ENCODE peak calls at places on chromosomes 5 and 9, in ten cellular contexts. One of them, this sample, is unnamed.
A peak's percentile ranks its signal among the peaks of the same experiment; 100 is the strongest.

GRCh38 chr9:123716339-123716738 is 213.6 kb downstream of the DENND1A start:
- DNase-seq in activated T-cell treated with anti-CD3 and anti-CD28 coated beads, Interleukin-2, amount 50 U/mL, for 72 hours: no peak
- DNase-seq in H9: no peak
- DNase-seq in activated naive CD8-positive, alpha-beta T cell treated with anti-CD3 and anti-CD28 coated beads, Interleukin-2, amount 50 U/mL, for 24 hours: no peak
- DNase-seq in NCI-H774: no peak
- DNase-seq in cardiac muscle cell: no peak
- DNase-seq in NCI-H2081: no peak
- DNase-seq in activated CD8-positive, alpha-beta memory T cell treated with anti-CD3 and anti-CD28 coated beads for 4 hours: no peak
- DNase-seq in AG09319: no peak
- DNase-seq in fibroblast of lung: no peak
- DNase-seq in this sample: no peak

GRCh38 chr5:16992006-16992405 is 55.9 kb upstream of the MYO10 start:
- DNase-seq in activated T-cell treated with anti-CD3 and anti-CD28 coated beads, Interleukin-2, amount 50 U/mL, for 72 hours: no peak
- DNase-seq in H9: no peak
- DNase-seq in activated naive CD8-positive, alpha-beta T cell treated with anti-CD3 and anti-CD28 coated beads, Interleukin-2, amount 50 U/mL, for 24 hours: no peak
- DNase-seq in NCI-H774: no peak
- DNase-seq in cardiac muscle cell: no peak
- DNase-seq in NCI-H2081: no peak
- DNase-seq in activated CD8-positive, alpha-beta memory T cell treated with anti-CD3 and anti-CD28 coated beads for 4 hours: no peak
- DNase-seq in AG09319: no peak
- DNase-seq in fibroblast of lung: peak; percentile 92
- DNase-seq in this sample: no peak

GRCh38 chr9:120924698-120925534 is 1.7 kb downstream of the TRAF1 start:
- DNase-seq in activated T-cell treated with anti-CD3 and anti-CD28 coated beads, Interleukin-2, amount 50 U/mL, for 72 hours: peak; percentile 47
- DNase-seq in H9: no peak
- DNase-seq in activated naive CD8-positive, alpha-beta T cell treated with anti-CD3 and anti-CD28 coated beads, Interleukin-2, amount 50 U/mL, for 24 hours: no peak
- DNase-seq in NCI-H774: no peak
- DNase-seq in cardiac muscle cell: no peak
- DNase-seq in NCI-H2081: no peak
- DNase-seq in activated CD8-positive, alpha-beta memory T cell treated with anti-CD3 and anti-CD28 coated beads for 4 hours: no peak
- DNase-seq in AG09319: no peak
- DNase-seq in fibroblast of lung: peak; percentile 24
- DNase-seq in this sample: no peak

GRCh38 chr5:38509185-38509584 is 47.3 kb downstream of the LIFR start:
- DNase-seq in activated T-cell treated with anti-CD3 and anti-CD28 coated beads, Interleukin-2, amount 50 U/mL, for 72 hours: no peak
- DNase-seq in H9: no peak
- DNase-seq in activated naive CD8-positive, alpha-beta T cell treated with anti-CD3 and anti-CD28 coated beads, Interleukin-2, amount 50 U/mL, for 24 hours: no peak
- DNase-seq in NCI-H774: no peak
- DNase-seq in cardiac muscle cell: no peak
- DNase-seq in NCI-H2081: no peak
- DNase-seq in activated CD8-positive, alpha-beta memory T cell treated with anti-CD3 and anti-CD28 coated beads for 4 hours: no peak
- DNase-seq in AG09319: no peak
- DNase-seq in fibroblast of lung: peak; percentile 92
- DNase-seq in this sample: no peak

GRCh38 chr5:124519396-124519795 is 227.0 kb downstream of the ZNF608 start:
- DNase-seq in activated T-cell treated with anti-CD3 and anti-CD28 coated beads, Interleukin-2, amount 50 U/mL, for 72 hours: no peak
- DNase-seq in H9: no peak
- DNase-seq in activated naive CD8-positive, alpha-beta T cell treated with anti-CD3 and anti-CD28 coated beads, Interleukin-2, amount 50 U/mL, for 24 hours: no peak
- DNase-seq in NCI-H774: no peak
- DNase-seq in cardiac muscle cell: peak; percentile 61
- DNase-seq in NCI-H2081: no peak
- DNase-seq in activated CD8-positive, alpha-beta memory T cell treated with anti-CD3 and anti-CD28 coated beads for 4 hours: no peak
- DNase-seq in AG09319: peak; percentile 57
- DNase-seq in fibroblast of lung: peak; percentile 90
- DNase-seq in this sample: no peak

GRCh38 chr5:122056913-122057312 is 21.1 kb downstream of the LOX start:
- DNase-seq in activated T-cell treated with anti-CD3 and anti-CD28 coated beads, Interleukin-2, amount 50 U/mL, for 72 hours: no peak
- DNase-seq in H9: no peak
- DNase-seq in activated naive CD8-positive, alpha-beta T cell treated with anti-CD3 and anti-CD28 coated beads, Interleukin-2, amount 50 U/mL, for 24 hours: no peak
- DNase-seq in NCI-H774: no peak
- DNase-seq in cardiac muscle cell: no peak
- DNase-seq in NCI-H2081: no peak
- DNase-seq in activated CD8-positive, alpha-beta memory T cell treated with anti-CD3 and anti-CD28 coated beads for 4 hours: no peak
- DNase-seq in AG09319: no peak
- DNase-seq in fibroblast of lung: no peak
- DNase-seq in this sample: no peak

GRCh38 chr9:95018099-95018927 is 291.8 kb downstream of the AOPEP start:
- DNase-seq in activated T-cell treated with anti-CD3 and anti-CD28 coated beads, Interleukin-2, amount 50 U/mL, for 72 hours: peak; percentile 26
- DNase-seq in H9: no peak
- DNase-seq in activated naive CD8-positive, alpha-beta T cell treated with anti-CD3 and anti-CD28 coated beads, Interleukin-2, amount 50 U/mL, for 24 hours: peak; percentile 22
- DNase-seq in NCI-H774: no peak
- DNase-seq in cardiac muscle cell: peak; percentile 55
- DNase-seq in NCI-H2081: no peak
- DNase-seq in activated CD8-positive, alpha-beta memory T cell treated with anti-CD3 and anti-CD28 coated beads for 4 hours: no peak
- DNase-seq in AG09319: peak; percentile 71
- DNase-seq in fibroblast of lung: peak; percentile 97
- DNase-seq in this sample: no peak

GRCh38 chr9:73011346-73011745 is 58.5 kb upstream of the ALDH1A1 start:
- DNase-seq in activated T-cell treated with anti-CD3 and anti-CD28 coated beads, Interleukin-2, amount 50 U/mL, for 72 hours: no peak
- DNase-seq in H9: no peak
- DNase-seq in activated naive CD8-positive, alpha-beta T cell treated with anti-CD3 and anti-CD28 coated beads, Interleukin-2, amount 50 U/mL, for 24 hours: no peak
- DNase-seq in NCI-H774: no peak
- DNase-seq in cardiac muscle cell: no peak
- DNase-seq in NCI-H2081: no peak
- DNase-seq in activated CD8-positive, alpha-beta memory T cell treated with anti-CD3 and anti-CD28 coated beads for 4 hours: no peak
- DNase-seq in AG09319: peak; percentile 52
- DNase-seq in fibroblast of lung: peak; percentile 24
- DNase-seq in this sample: no peak

GRCh38 chr5:174056064-174056842 is 10.7 kb downstream of the NSG2 start:
- DNase-seq in activated T-cell treated with anti-CD3 and anti-CD28 coated beads, Interleukin-2, amount 50 U/mL, for 72 hours: no peak
- DNase-seq in H9: no peak
- DNase-seq in activated naive CD8-positive, alpha-beta T cell treated with anti-CD3 and anti-CD28 coated beads, Interleukin-2, amount 50 U/mL, for 24 hours: no peak
- DNase-seq in NCI-H774: no peak
- DNase-seq in cardiac muscle cell: no peak
- DNase-seq in NCI-H2081: no peak
- DNase-seq in activated CD8-positive, alpha-beta memory T cell treated with anti-CD3 and anti-CD28 coated beads for 4 hours: no peak
- DNase-seq in AG09319: no peak
- DNase-seq in fibroblast of lung: no peak
- DNase-seq in this sample: no peak

GRCh38 chr9:27866741-27867140 is 293.5 kb upstream of the C9orf72 start:
- DNase-seq in activated T-cell treated with anti-CD3 and anti-CD28 coated beads, Interleukin-2, amount 50 U/mL, for 72 hours: no peak
- DNase-seq in H9: no peak
- DNase-seq in activated naive CD8-positive, alpha-beta T cell treated with anti-CD3 and anti-CD28 coated beads, Interleukin-2, amount 50 U/mL, for 24 hours: no peak
- DNase-seq in NCI-H774: no peak
- DNase-seq in cardiac muscle cell: no peak
- DNase-seq in NCI-H2081: no peak
- DNase-seq in activated CD8-positive, alpha-beta memory T cell treated with anti-CD3 and anti-CD28 coated beads for 4 hours: no peak
- DNase-seq in AG09319: no peak
- DNase-seq in fibroblast of lung: no peak
- DNase-seq in this sample: no peak

GRCh38 chr5:31741496-31741895 is 102.6 kb downstream of the PDZD2 start:
- DNase-seq in activated T-cell treated with anti-CD3 and anti-CD28 coated beads, Interleukin-2, amount 50 U/mL, for 72 hours: no peak
- DNase-seq in H9: no peak
- DNase-seq in activated naive CD8-positive, alpha-beta T cell treated with anti-CD3 and anti-CD28 coated beads, Interleukin-2, amount 50 U/mL, for 24 hours: no peak
- DNase-seq in NCI-H774: no peak
- DNase-seq in cardiac muscle cell: no peak
- DNase-seq in NCI-H2081: no peak
- DNase-seq in activated CD8-positive, alpha-beta memory T cell treated with anti-CD3 and anti-CD28 coated beads for 4 hours: no peak
- DNase-seq in AG09319: no peak
- DNase-seq in fibroblast of lung: no peak
- DNase-seq in this sample: no peak

GRCh38 chr9:134778841-134779411 is 101.7 kb upstream of the FCN2 start:
- DNase-seq in activated T-cell treated with anti-CD3 and anti-CD28 coated beads, Interleukin-2, amount 50 U/mL, for 72 hours: no peak
- DNase-seq in H9: peak; percentile 87
- DNase-seq in activated naive CD8-positive, alpha-beta T cell treated with anti-CD3 and anti-CD28 coated beads, Interleukin-2, amount 50 U/mL, for 24 hours: no peak
- DNase-seq in NCI-H774: no peak
- DNase-seq in cardiac muscle cell: peak; percentile 83
- DNase-seq in NCI-H2081: no peak
- DNase-seq in activated CD8-positive, alpha-beta memory T cell treated with anti-CD3 and anti-CD28 coated beads for 4 hours: no peak
- DNase-seq in AG09319: peak; percentile 27
- DNase-seq in fibroblast of lung: peak; percentile 73
- DNase-seq in this sample: no peak

GRCh38 chr9:115118471-115119156 is 657 bp upstream of the TNC start:
- DNase-seq in activated T-cell treated with anti-CD3 and anti-CD28 coated beads, Interleukin-2, amount 50 U/mL, for 72 hours: no peak
- DNase-seq in H9: peak; percentile 77
- DNase-seq in activated naive CD8-positive, alpha-beta T cell treated with anti-CD3 and anti-CD28 coated beads, Interleukin-2, amount 50 U/mL, for 24 hours: no peak
- DNase-seq in NCI-H774: peak; percentile 32
- DNase-seq in cardiac muscle cell: peak; percentile 72
- DNase-seq in NCI-H2081: peak; percentile 41
- DNase-seq in activated CD8-positive, alpha-beta memory T cell treated with anti-CD3 and anti-CD28 coated beads for 4 hours: no peak
- DNase-seq in AG09319: peak; percentile 57
- DNase-seq in fibroblast of lung: peak; percentile 94
- DNase-seq in this sample: no peak

GRCh38 chr9:130451509-130452388 is 7.0 kb downstream of the ASS1 start:
- DNase-seq in activated T-cell treated with anti-CD3 and anti-CD28 coated beads, Interleukin-2, amount 50 U/mL, for 72 hours: peak; percentile 47
- DNase-seq in H9: peak; percentile 74
- DNase-seq in activated naive CD8-positive, alpha-beta T cell treated with anti-CD3 and anti-CD28 coated beads, Interleukin-2, amount 50 U/mL, for 24 hours: peak; percentile 34
- DNase-seq in NCI-H774: peak; percentile 79
- DNase-seq in cardiac muscle cell: peak; percentile 94
- DNase-seq in NCI-H2081: peak; percentile 78
- DNase-seq in activated CD8-positive, alpha-beta memory T cell treated with anti-CD3 and anti-CD28 coated beads for 4 hours: no peak
- DNase-seq in AG09319: peak; percentile 83
- DNase-seq in fibroblast of lung: peak; percentile 93
- DNase-seq in this sample: peak; percentile 77

GRCh38 chr9:26391036-26391435 is 501.6 kb downstream of the CAAP1 start:
- DNase-seq in activated T-cell treated with anti-CD3 and anti-CD28 coated beads, Interleukin-2, amount 50 U/mL, for 72 hours: no peak
- DNase-seq in H9: no peak
- DNase-seq in activated naive CD8-positive, alpha-beta T cell treated with anti-CD3 and anti-CD28 coated beads, Interleukin-2, amount 50 U/mL, for 24 hours: no peak
- DNase-seq in NCI-H774: no peak
- DNase-seq in cardiac muscle cell: no peak
- DNase-seq in NCI-H2081: no peak
- DNase-seq in activated CD8-positive, alpha-beta memory T cell treated with anti-CD3 and anti-CD28 coated beads for 4 hours: no peak
- DNase-seq in AG09319: no peak
- DNase-seq in fibroblast of lung: no peak
- DNase-seq in this sample: no peak

GRCh38 chr5:139639619-139640431 is 8.3 kb upstream of the CXXC5 start:
- DNase-seq in activated T-cell treated with anti-CD3 and anti-CD28 coated beads, Interleukin-2, amount 50 U/mL, for 72 hours: no peak
- DNase-seq in H9: no peak
- DNase-seq in activated naive CD8-positive, alpha-beta T cell treated with anti-CD3 and anti-CD28 coated beads, Interleukin-2, amount 50 U/mL, for 24 hours: no peak
- DNase-seq in NCI-H774: no peak
- DNase-seq in cardiac muscle cell: no peak
- DNase-seq in NCI-H2081: no peak
- DNase-seq in activated CD8-positive, alpha-beta memory T cell treated with anti-CD3 and anti-CD28 coated beads for 4 hours: no peak
- DNase-seq in AG09319: no peak
- DNase-seq in fibroblast of lung: no peak
- DNase-seq in this sample: no peak

GRCh38 chr9:69130456-69131441 is 43.3 kb upstream of the TJP2 start:
- DNase-seq in activated T-cell treated with anti-CD3 and anti-CD28 coated beads, Interleukin-2, amount 50 U/mL, for 72 hours: no peak
- DNase-seq in H9: peak; percentile 24
- DNase-seq in activated naive CD8-positive, alpha-beta T cell treated with anti-CD3 and anti-CD28 coated beads, Interleukin-2, amount 50 U/mL, for 24 hours: no peak
- DNase-seq in NCI-H774: no peak
- DNase-seq in cardiac muscle cell: peak; percentile 80
- DNase-seq in NCI-H2081: no peak
- DNase-seq in activated CD8-positive, alpha-beta memory T cell treated with anti-CD3 and anti-CD28 coated beads for 4 hours: no peak
- DNase-seq in AG09319: peak; percentile 63
- DNase-seq in fibroblast of lung: peak; percentile 96
- DNase-seq in this sample: no peak

GRCh38 chr9:88173378-88173999 is 35.2 kb upstream of the SPATA31C2 start:
- DNase-seq in activated T-cell treated with anti-CD3 and anti-CD28 coated beads, Interleukin-2, amount 50 U/mL, for 72 hours: peak; percentile 47
- DNase-seq in H9: peak; percentile 69
- DNase-seq in activated naive CD8-positive, alpha-beta T cell treated with anti-CD3 and anti-CD28 coated beads, Interleukin-2, amount 50 U/mL, for 24 hours: peak; percentile 59
- DNase-seq in NCI-H774: no peak
- DNase-seq in cardiac muscle cell: peak; percentile 75
- DNase-seq in NCI-H2081: peak; percentile 27
- DNase-seq in activated CD8-positive, alpha-beta memory T cell treated with anti-CD3 and anti-CD28 coated beads for 4 hours: peak; percentile 5
- DNase-seq in AG09319: peak; percentile 44
- DNase-seq in fibroblast of lung: peak; percentile 72
- DNase-seq in this sample: no peak

GRCh38 chr5:40746703-40747102 is 9.1 kb downstream of the TTC33 start:
- DNase-seq in activated T-cell treated with anti-CD3 and anti-CD28 coated beads, Interleukin-2, amount 50 U/mL, for 72 hours: no peak
- DNase-seq in H9: no peak
- DNase-seq in activated naive CD8-positive, alpha-beta T cell treated with anti-CD3 and anti-CD28 coated beads, Interleukin-2, amount 50 U/mL, for 24 hours: no peak
- DNase-seq in NCI-H774: no peak
- DNase-seq in cardiac muscle cell: no peak
- DNase-seq in NCI-H2081: no peak
- DNase-seq in activated CD8-positive, alpha-beta memory T cell treated with anti-CD3 and anti-CD28 coated beads for 4 hours: no peak
- DNase-seq in AG09319: no peak
- DNase-seq in fibroblast of lung: no peak
- DNase-seq in this sample: peak; percentile 16

GRCh38 chr9:15697459-15697858 is 144.6 kb downstream of the CCDC171 start:
- DNase-seq in activated T-cell treated with anti-CD3 and anti-CD28 coated beads, Interleukin-2, amount 50 U/mL, for 72 hours: peak; percentile 7
- DNase-seq in H9: no peak
- DNase-seq in activated naive CD8-positive, alpha-beta T cell treated with anti-CD3 and anti-CD28 coated beads, Interleukin-2, amount 50 U/mL, for 24 hours: no peak
- DNase-seq in NCI-H774: no peak
- DNase-seq in cardiac muscle cell: no peak
- DNase-seq in NCI-H2081: no peak
- DNase-seq in activated CD8-positive, alpha-beta memory T cell treated with anti-CD3 and anti-CD28 coated beads for 4 hours: no peak
- DNase-seq in AG09319: peak; percentile 72
- DNase-seq in fibroblast of lung: peak; percentile 89
- DNase-seq in this sample: no peak

GRCh38 chr9:110850401-110851135 is 182.0 kb downstream of the MUSK start:
- DNase-seq in activated T-cell treated with anti-CD3 and anti-CD28 coated beads, Interleukin-2, amount 50 U/mL, for 72 hours: no peak
- DNase-seq in H9: no peak
- DNase-seq in activated naive CD8-positive, alpha-beta T cell treated with anti-CD3 and anti-CD28 coated beads, Interleukin-2, amount 50 U/mL, for 24 hours: no peak
- DNase-seq in NCI-H774: no peak
- DNase-seq in cardiac muscle cell: no peak
- DNase-seq in NCI-H2081: no peak
- DNase-seq in activated CD8-positive, alpha-beta memory T cell treated with anti-CD3 and anti-CD28 coated beads for 4 hours: no peak
- DNase-seq in AG09319: no peak
- DNase-seq in fibroblast of lung: no peak
- DNase-seq in this sample: no peak

GRCh38 chr5:123441408-123441807 is 18.2 kb upstream of the CEP120 start:
- DNase-seq in activated T-cell treated with anti-CD3 and anti-CD28 coated beads, Interleukin-2, amount 50 U/mL, for 72 hours: peak; percentile 84
- DNase-seq in H9: no peak
- DNase-seq in activated naive CD8-positive, alpha-beta T cell treated with anti-CD3 and anti-CD28 coated beads, Interleukin-2, amount 50 U/mL, for 24 hours: no peak
- DNase-seq in NCI-H774: no peak
- DNase-seq in cardiac muscle cell: no peak
- DNase-seq in NCI-H2081: no peak
- DNase-seq in activated CD8-positive, alpha-beta memory T cell treated with anti-CD3 and anti-CD28 coated beads for 4 hours: no peak
- DNase-seq in AG09319: no peak
- DNase-seq in fibroblast of lung: no peak
- DNase-seq in this sample: no peak

GRCh38 chr9:96555567-96556386 is 63.9 kb downstream of the CDC14B start:
- DNase-seq in activated T-cell treated with anti-CD3 and anti-CD28 coated beads, Interleukin-2, amount 50 U/mL, for 72 hours: no peak
- DNase-seq in H9: no peak
- DNase-seq in activated naive CD8-positive, alpha-beta T cell treated with anti-CD3 and anti-CD28 coated beads, Interleukin-2, amount 50 U/mL, for 24 hours: no peak
- DNase-seq in NCI-H774: no peak
- DNase-seq in cardiac muscle cell: peak; percentile 15
- DNase-seq in NCI-H2081: no peak
- DNase-seq in activated CD8-positive, alpha-beta memory T cell treated with anti-CD3 and anti-CD28 coated beads for 4 hours: no peak
- DNase-seq in AG09319: no peak
- DNase-seq in fibroblast of lung: peak; percentile 52
- DNase-seq in this sample: no peak

GRCh38 chr9:4549751-4550295 is 59.6 kb downstream of the SLC1A1 start:
- DNase-seq in activated T-cell treated with anti-CD3 and anti-CD28 coated beads, Interleukin-2, amount 50 U/mL, for 72 hours: no peak
- DNase-seq in H9: no peak
- DNase-seq in activated naive CD8-positive, alpha-beta T cell treated with anti-CD3 and anti-CD28 coated beads, Interleukin-2, amount 50 U/mL, for 24 hours: no peak
- DNase-seq in NCI-H774: no peak
- DNase-seq in cardiac muscle cell: no peak
- DNase-seq in NCI-H2081: no peak
- DNase-seq in activated CD8-positive, alpha-beta memory T cell treated with anti-CD3 and anti-CD28 coated beads for 4 hours: no peak
- DNase-seq in AG09319: no peak
- DNase-seq in fibroblast of lung: no peak
- DNase-seq in this sample: no peak

GRCh38 chr9:87787735-87788134 is 61.8 kb downstream of the CTSL start:
- DNase-seq in activated T-cell treated with anti-CD3 and anti-CD28 coated beads, Interleukin-2, amount 50 U/mL, for 72 hours: no peak
- DNase-seq in H9: no peak
- DNase-seq in activated naive CD8-positive, alpha-beta T cell treated with anti-CD3 and anti-CD28 coated beads, Interleukin-2, amount 50 U/mL, for 24 hours: no peak
- DNase-seq in NCI-H774: no peak
- DNase-seq in cardiac muscle cell: no peak
- DNase-seq in NCI-H2081: no peak
- DNase-seq in activated CD8-positive, alpha-beta memory T cell treated with anti-CD3 and anti-CD28 coated beads for 4 hours: no peak
- DNase-seq in AG09319: no peak
- DNase-seq in fibroblast of lung: no peak
- DNase-seq in this sample: no peak

GRCh38 chr9:266228-266627 is 51.6 kb downstream of the DOCK8 start:
- DNase-seq in activated T-cell treated with anti-CD3 and anti-CD28 coated beads, Interleukin-2, amount 50 U/mL, for 72 hours: no peak
- DNase-seq in H9: no peak
- DNase-seq in activated naive CD8-positive, alpha-beta T cell treated with anti-CD3 and anti-CD28 coated beads, Interleukin-2, amount 50 U/mL, for 24 hours: no peak
- DNase-seq in NCI-H774: no peak
- DNase-seq in cardiac muscle cell: no peak
- DNase-seq in NCI-H2081: no peak
- DNase-seq in activated CD8-positive, alpha-beta memory T cell treated with anti-CD3 and anti-CD28 coated beads for 4 hours: no peak
- DNase-seq in AG09319: no peak
- DNase-seq in fibroblast of lung: no peak
- DNase-seq in this sample: no peak

GRCh38 chr5:68086857-68087256 is 128.7 kb upstream of the PIK3R1 start:
- DNase-seq in activated T-cell treated with anti-CD3 and anti-CD28 coated beads, Interleukin-2, amount 50 U/mL, for 72 hours: no peak
- DNase-seq in H9: no peak
- DNase-seq in activated naive CD8-positive, alpha-beta T cell treated with anti-CD3 and anti-CD28 coated beads, Interleukin-2, amount 50 U/mL, for 24 hours: no peak
- DNase-seq in NCI-H774: no peak
- DNase-seq in cardiac muscle cell: no peak
- DNase-seq in NCI-H2081: no peak
- DNase-seq in activated CD8-positive, alpha-beta memory T cell treated with anti-CD3 and anti-CD28 coated beads for 4 hours: no peak
- DNase-seq in AG09319: peak; percentile 81
- DNase-seq in fibroblast of lung: peak; percentile 95
- DNase-seq in this sample: no peak

GRCh38 chr5:26193626-26194025 is 844.8 kb downstream of the CDH9 start:
- DNase-seq in activated T-cell treated with anti-CD3 and anti-CD28 coated beads, Interleukin-2, amount 50 U/mL, for 72 hours: no peak
- DNase-seq in H9: no peak
- DNase-seq in activated naive CD8-positive, alpha-beta T cell treated with anti-CD3 and anti-CD28 coated beads, Interleukin-2, amount 50 U/mL, for 24 hours: no peak
- DNase-seq in NCI-H774: no peak
- DNase-seq in cardiac muscle cell: no peak
- DNase-seq in NCI-H2081: no peak
- DNase-seq in activated CD8-positive, alpha-beta memory T cell treated with anti-CD3 and anti-CD28 coated beads for 4 hours: no peak
- DNase-seq in AG09319: no peak
- DNase-seq in fibroblast of lung: no peak
- DNase-seq in this sample: no peak

This sample was measured in NCI-H2227 treated with DMSO at 0.1 percent for 48 hours.